ENCODE peak calls at places on chromosomes 11 and 22, in six cellular contexts. J is neuronal stem cell, O is transverse colon, W is mesenchymal stem cell, E is PC-3, F is left lung. H is an unnamed sample.

GRCh38 chr11:6812391-6813005 is 13.0 kb upstream of the OR6A2 start:
- DNase-seq in W (peak; percentile 51), F (no peak), E (peak; percentile 66), J (peak; percentile 43), O (no peak), H (no peak)

GRCh38 chr11:27698872-27699241 is 1.4 kb downstream of the BDNF start:
- DNase-seq in J (peak; percentile 92), W (peak; percentile 95), F (peak; percentile 71), E (peak; percentile 88), O (peak; percentile 66), H (peak; percentile 92)

GRCh38 chr22:46010177-46010867 is 33.4 kb upstream of the WNT7B start:
- DNase-seq in E (peak; percentile 80), J (no peak), F (peak; percentile 31), O (no peak), W (no peak), H (peak; percentile 67)

GRCh38 chr11:57424137-57424801 is 2.7 kb downstream of the SLC43A3 start:
- DNase-seq in W (no peak), O (no peak), F (no peak), J (no peak), E (no peak), H (no peak)

GRCh38 chr11:72015511-72016061 is 16.9 kb downstream of the IL18BP start:
- DNase-seq in E (peak; percentile 42), F (no peak), O (no peak), J (no peak), W (peak; percentile 19), H (peak; percentile 75)

GRCh38 chr11:35040221-35040942 is 98.6 kb upstream of the CD44 start:
- DNase-seq in O (no peak), E (peak; percentile 61), F (no peak), J (no peak), W (peak; percentile 86), H (no peak)

GRCh38 chr11:121112498-121113455 is 11.7 kb downstream of the TECTA start:
- DNase-seq in E (peak; percentile 87), O (peak; percentile 49), J (peak; percentile 37), W (peak; percentile 84), F (peak; percentile 53), H (peak; percentile 77)

GRCh38 chr11:57459112-57460016 is 964 bp upstream of the RTN4RL2 start:
- DNase-seq in J (no peak), E (peak; percentile 36), F (no peak), O (no peak), W (peak; percentile 24), H (no peak)

GRCh38 chr22:19679476-19680099 is 34.7 kb upstream of the SEPTIN5 start:
- DNase-seq in O (peak; percentile 27), W (peak; percentile 2), J (no peak), E (peak; percentile 33), F (no peak), H (peak; percentile 67)

DNA sequence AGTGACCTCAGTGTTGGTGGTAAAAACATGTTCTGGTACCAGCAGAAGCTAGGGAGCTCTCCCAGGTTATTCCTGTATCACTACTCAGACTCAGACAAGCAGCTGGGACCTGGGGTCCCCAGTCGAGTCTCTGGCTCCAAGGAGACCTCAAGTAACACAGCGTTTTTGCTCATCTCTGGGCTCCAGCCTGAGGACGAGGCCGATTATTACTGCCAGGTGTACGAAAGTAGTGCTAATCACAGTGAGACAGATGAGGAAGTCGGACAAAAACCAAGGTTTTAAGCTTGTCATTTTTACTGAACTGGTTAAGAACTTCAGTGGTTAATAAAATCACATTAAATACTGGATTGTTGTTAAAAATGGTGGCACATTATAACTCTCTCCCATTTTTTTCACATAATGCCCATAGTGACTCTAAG is 42.7 kb upstream of the VPREB1 start:
- DNase-seq in E (no peak), O (no peak), J (no peak), F (no peak), W (no peak), H (no peak)
- H3K27ac ChIP-seq in E (no peak overlapping the region), O (no peak overlapping the region), J (no peak overlapping the region), F (no peak overlapping the region), W (no peak overlapping the region), H (no peak overlapping the region)

GRCh38 chr11:3838504-3838903 is 2.3 kb downstream of the RHOG start:
- DNase-seq in E (no peak), F (no peak), O (no peak), W (no peak), J (no peak), H (peak; percentile 5)

GRCh38 chr11:3836903-3837302 is 3.9 kb downstream of the RHOG start:
- DNase-seq in W (no peak), J (no peak), E (no peak), F (peak; percentile 79), O (peak; percentile 50), H (peak; percentile 78)

GRCh38 chr11:3840289-3840869 is 380 bp downstream of the RHOG start:
- DNase-seq in J (peak; percentile 63), F (no peak), W (no peak), O (peak; percentile 27), E (no peak), H (peak; percentile 91)

GRCh38 chr11:3835752-3836151 is 5.0 kb downstream of the RHOG start:
- DNase-seq in O (no peak), J (no peak), E (no peak), W (no peak), F (no peak), H (peak; percentile 32)

DNA sequence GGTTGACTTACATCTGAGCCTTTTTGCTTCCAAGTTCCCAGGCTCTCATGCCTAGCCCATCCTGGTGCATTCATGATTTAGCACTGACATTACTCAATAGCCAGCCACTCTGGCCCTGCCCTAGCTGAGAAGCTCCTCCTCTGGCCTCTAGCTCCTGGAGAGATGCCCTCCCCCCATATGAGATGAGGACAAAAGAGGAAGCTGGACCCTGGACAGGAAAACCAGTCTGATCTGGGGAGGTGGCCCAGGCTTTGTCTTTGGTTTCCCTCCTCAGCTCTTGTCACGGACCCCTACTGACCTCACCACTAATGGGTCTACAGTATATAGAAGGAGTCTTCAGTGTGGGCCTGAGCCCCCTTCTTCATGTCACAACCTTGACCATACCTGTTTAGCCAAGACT is 3.0 kb downstream of the RHOG start:
- DNase-seq in W (no peak), E (no peak), J (no peak), O (peak; percentile 54), F (peak; percentile 78), H (peak; percentile 55)
- H3K4me1 ChIP-seq in W (peaks cover 20% of the 10 kb centered on the region), E (peaks cover 17% of the 10 kb centered on the region), J (peaks cover 6% of the 10 kb centered on the region), O (peaks cover 78% of the 10 kb centered on the region), F (peaks cover 39% of the 10 kb centered on the region), H (no peaks in the 10 kb centered on the region)

GRCh38 chr22:24525416-24526037 is 29.4 kb downstream of the GUCD1 start:
- DNase-seq in J (peak; percentile 59), O (peak; percentile 82), F (peak; percentile 74), E (peak; percentile 62), W (peak; percentile 70), H (peak; percentile 89)
- H3K4me3 ChIP-seq in J (no peak overlapping the region), O (no peak overlapping the region), F (no peak overlapping the region), E (no peak overlapping the region), W (no peak overlapping the region), H (no peak overlapping the region)

GRCh38 chr11:119236490-119236889 is 30.4 kb downstream of the CBL start:
- DNase-seq in E (peak; percentile 51), W (peak; percentile 33), O (no peak), J (no peak), F (no peak), H (no peak)
- H3K27ac ChIP-seq in E (no peak overlapping the region), W (no peak overlapping the region), O (no peak overlapping the region), J (no peak overlapping the region), F (no peak overlapping the region), H (no peak overlapping the region)

DNA sequence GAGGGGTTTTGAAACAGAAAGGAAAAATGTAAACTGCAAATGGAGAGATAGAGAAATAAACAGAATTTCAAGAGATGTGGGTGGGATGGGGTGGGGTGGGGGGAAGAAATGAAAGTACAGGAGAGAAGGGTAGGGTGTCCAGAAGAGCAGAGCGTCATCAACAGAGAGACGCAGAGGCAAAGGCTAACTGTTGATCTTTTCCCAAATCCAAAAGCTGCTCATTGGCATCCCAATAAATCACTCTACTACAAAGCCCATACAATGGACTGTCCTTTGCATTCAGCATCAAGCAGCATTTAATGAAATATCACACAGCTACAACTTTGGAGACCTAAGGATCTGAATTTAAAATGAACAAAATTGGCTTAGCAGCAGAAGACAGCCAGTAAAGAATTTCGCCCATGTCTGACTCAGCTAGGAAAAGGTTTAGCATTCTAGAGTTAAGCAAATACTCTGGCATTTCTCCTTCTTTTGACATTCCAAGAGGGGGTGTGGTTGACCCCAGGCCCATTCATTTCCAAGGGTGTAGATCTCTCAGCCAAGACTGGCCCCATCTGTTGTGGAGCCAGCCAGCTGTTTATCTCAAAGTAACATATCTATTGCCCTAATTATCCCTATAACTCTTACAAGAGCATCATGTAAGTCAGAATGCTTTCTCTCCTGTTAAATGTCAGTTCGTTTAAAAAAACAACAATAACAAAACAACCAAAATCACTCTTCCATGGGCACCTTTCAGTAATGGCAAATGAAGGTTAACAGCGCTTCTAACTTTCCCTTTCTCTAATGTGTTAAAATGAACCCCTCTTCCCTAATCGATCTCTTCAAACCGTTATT is 1.4 kb downstream of the RAB30 start:
- DNase-seq in O (no peak), F (no peak), J (peak; percentile 26), E (peak; percentile 84), W (peak; percentile 57), H (no peak)
- H3K4me1 ChIP-seq in O (peaks cover 45% of the 10 kb centered on the region), F (peaks cover 15% of the 10 kb centered on the region), J (peaks cover 8% of the 10 kb centered on the region), E (peaks cover 38% of the 10 kb centered on the region), W (peaks cover 12% of the 10 kb centered on the region), H (peaks cover 5% of the 10 kb centered on the region)

H was measured in aorta.